ENCODE peak calls at places on chromosomes 5 and 9, in eight cellular contexts. One of them, this sample, is unnamed.

GRCh38 chr9:137666950-137667670 is 48.3 kb downstream of the EHMT1 start:
- DNase-seq in IMR-90: no peak
- DNase-seq in HT-29: no peak
- DNase-seq in KBM-7: no peak
- DNase-seq in activated gamma-delta T cell treated with anti-CD3 and anti-CD28 coated beads, Interleukin-2, amount 50 U/mL, for 16 hours: no peak
- DNase-seq in iPS DF 6.9: peak
- DNase-seq in heart right ventricle: no peak
- DNase-seq in memory B cell: no peak
- DNase-seq in this sample: peak

GRCh38 chr5:102581011-102581410 is 82.2 kb upstream of the SLCO6A1 start:
- DNase-seq in heart right ventricle: no peak
- DNase-seq in KBM-7: no peak
- DNase-seq in HT-29: no peak
- DNase-seq in IMR-90: no peak
- DNase-seq in iPS DF 6.9: no peak
- DNase-seq in activated gamma-delta T cell treated with anti-CD3 and anti-CD28 coated beads, Interleukin-2, amount 50 U/mL, for 16 hours: no peak
- DNase-seq in memory B cell: no peak
- DNase-seq in this sample: no peak

GRCh38 chr5:93583799-93584530 is 943 bp downstream of the NR2F1 start:
- DNase-seq in activated gamma-delta T cell treated with anti-CD3 and anti-CD28 coated beads, Interleukin-2, amount 50 U/mL, for 16 hours: no peak
- DNase-seq in memory B cell: no peak
- DNase-seq in heart right ventricle: peak
- DNase-seq in iPS DF 6.9: no peak
- DNase-seq in IMR-90: peak
- DNase-seq in HT-29: peak
- DNase-seq in KBM-7: peak
- DNase-seq in this sample: peak

GRCh38 chr9:16825364-16825763 is 45.1 kb downstream of the BNC2 start:
- DNase-seq in IMR-90: peak
- DNase-seq in memory B cell: no peak
- DNase-seq in iPS DF 6.9: no peak
- DNase-seq in KBM-7: no peak
- DNase-seq in heart right ventricle: no peak
- DNase-seq in activated gamma-delta T cell treated with anti-CD3 and anti-CD28 coated beads, Interleukin-2, amount 50 U/mL, for 16 hours: no peak
- DNase-seq in HT-29: no peak
- DNase-seq in this sample: no peak

GRCh38 chr5:67315082-67315801 is 118.6 kb upstream of the CD180 start:
- DNase-seq in activated gamma-delta T cell treated with anti-CD3 and anti-CD28 coated beads, Interleukin-2, amount 50 U/mL, for 16 hours: no peak
- DNase-seq in heart right ventricle: no peak
- DNase-seq in HT-29: peak
- DNase-seq in KBM-7: no peak
- DNase-seq in IMR-90: peak
- DNase-seq in memory B cell: no peak
- DNase-seq in iPS DF 6.9: no peak
- DNase-seq in this sample: no peak

GRCh38 chr5:38724301-38725030 is 121.3 kb upstream of the OSMR start:
- DNase-seq in KBM-7: no peak
- DNase-seq in HT-29: no peak
- DNase-seq in memory B cell: no peak
- DNase-seq in heart right ventricle: no peak
- DNase-seq in activated gamma-delta T cell treated with anti-CD3 and anti-CD28 coated beads, Interleukin-2, amount 50 U/mL, for 16 hours: no peak
- DNase-seq in IMR-90: peak
- DNase-seq in iPS DF 6.9: no peak
- DNase-seq in this sample: no peak

GRCh38 chr5:170353946-170354345 is 35.2 kb downstream of the KCNMB1 start:
- DNase-seq in memory B cell: no peak
- DNase-seq in heart right ventricle: peak
- DNase-seq in IMR-90: no peak
- DNase-seq in iPS DF 6.9: no peak
- DNase-seq in activated gamma-delta T cell treated with anti-CD3 and anti-CD28 coated beads, Interleukin-2, amount 50 U/mL, for 16 hours: no peak
- DNase-seq in HT-29: no peak
- DNase-seq in KBM-7: no peak
- DNase-seq in this sample: no peak

GRCh38 chr9:97985058-97985861 is 2.1 kb downstream of the ANP32B start:
- DNase-seq in IMR-90: peak
- DNase-seq in HT-29: peak
- DNase-seq in memory B cell: no peak
- DNase-seq in KBM-7: peak
- DNase-seq in heart right ventricle: peak
- DNase-seq in activated gamma-delta T cell treated with anti-CD3 and anti-CD28 coated beads, Interleukin-2, amount 50 U/mL, for 16 hours: peak
- DNase-seq in iPS DF 6.9: no peak
- DNase-seq in this sample: peak

GRCh38 chr9:109403116-109403515 is 82.3 kb upstream of the EPB41L4B start:
- DNase-seq in KBM-7: no peak
- DNase-seq in activated gamma-delta T cell treated with anti-CD3 and anti-CD28 coated beads, Interleukin-2, amount 50 U/mL, for 16 hours: no peak
- DNase-seq in HT-29: no peak
- DNase-seq in memory B cell: no peak
- DNase-seq in heart right ventricle: no peak
- DNase-seq in iPS DF 6.9: no peak
- DNase-seq in IMR-90: no peak
- DNase-seq in this sample: no peak

GRCh38 chr5:149767278-149767550 is 37.1 kb downstream of the PPARGC1B start:
- DNase-seq in KBM-7: no peak
- DNase-seq in memory B cell: no peak
- DNase-seq in heart right ventricle: no peak
- DNase-seq in HT-29: no peak
- DNase-seq in IMR-90: no peak
- DNase-seq in iPS DF 6.9: no peak
- DNase-seq in activated gamma-delta T cell treated with anti-CD3 and anti-CD28 coated beads, Interleukin-2, amount 50 U/mL, for 16 hours: no peak
- DNase-seq in this sample: no peak

GRCh38 chr5:65366655-65367054 is 115.1 kb downstream of the ADAMTS6 start:
- DNase-seq in memory B cell: no peak
- DNase-seq in HT-29: no peak
- DNase-seq in KBM-7: no peak
- DNase-seq in activated gamma-delta T cell treated with anti-CD3 and anti-CD28 coated beads, Interleukin-2, amount 50 U/mL, for 16 hours: no peak
- DNase-seq in iPS DF 6.9: no peak
- DNase-seq in heart right ventricle: no peak
- DNase-seq in IMR-90: no peak
- DNase-seq in this sample: no peak

GRCh38 chr5:53037141-53037859 is 48.1 kb downstream of the ITGA2 start:
- DNase-seq in activated gamma-delta T cell treated with anti-CD3 and anti-CD28 coated beads, Interleukin-2, amount 50 U/mL, for 16 hours: no peak
- DNase-seq in iPS DF 6.9: no peak
- DNase-seq in KBM-7: no peak
- DNase-seq in HT-29: peak
- DNase-seq in IMR-90: peak
- DNase-seq in heart right ventricle: no peak
- DNase-seq in memory B cell: no peak
- DNase-seq in this sample: no peak

GRCh38 chr5:175778951-175779475 is 92.4 kb upstream of the CPLX2 start:
- DNase-seq in iPS DF 6.9: no peak
- DNase-seq in heart right ventricle: peak
- DNase-seq in HT-29: peak
- DNase-seq in activated gamma-delta T cell treated with anti-CD3 and anti-CD28 coated beads, Interleukin-2, amount 50 U/mL, for 16 hours: no peak
- DNase-seq in KBM-7: no peak
- DNase-seq in memory B cell: no peak
- DNase-seq in IMR-90: no peak
- DNase-seq in this sample: no peak

GRCh38 chr5:38925154-38925925 is 79.5 kb downstream of the OSMR start:
- DNase-seq in KBM-7: no peak
- DNase-seq in memory B cell: no peak
- DNase-seq in HT-29: no peak
- DNase-seq in iPS DF 6.9: no peak
- DNase-seq in heart right ventricle: no peak
- DNase-seq in IMR-90: peak
- DNase-seq in activated gamma-delta T cell treated with anti-CD3 and anti-CD28 coated beads, Interleukin-2, amount 50 U/mL, for 16 hours: no peak
- DNase-seq in this sample: no peak

GRCh38 chr5:150434502-150434901 is 15.0 kb downstream of the RPS14 start:
- DNase-seq in iPS DF 6.9: no peak
- DNase-seq in IMR-90: peak
- DNase-seq in memory B cell: no peak
- DNase-seq in HT-29: no peak
- DNase-seq in KBM-7: no peak
- DNase-seq in activated gamma-delta T cell treated with anti-CD3 and anti-CD28 coated beads, Interleukin-2, amount 50 U/mL, for 16 hours: no peak
- DNase-seq in heart right ventricle: no peak
- DNase-seq in this sample: no peak

GRCh38 chr5:45113726-45114125 is 305.0 kb downstream of the MRPS30 start:
- DNase-seq in memory B cell: no peak
- DNase-seq in HT-29: no peak
- DNase-seq in IMR-90: no peak
- DNase-seq in activated gamma-delta T cell treated with anti-CD3 and anti-CD28 coated beads, Interleukin-2, amount 50 U/mL, for 16 hours: no peak
- DNase-seq in heart right ventricle: no peak
- DNase-seq in KBM-7: no peak
- DNase-seq in iPS DF 6.9: no peak
- DNase-seq in this sample: no peak

GRCh38 chr9:80797427-80797825 is 891.9 kb downstream of the TLE1 start:
- DNase-seq in activated gamma-delta T cell treated with anti-CD3 and anti-CD28 coated beads, Interleukin-2, amount 50 U/mL, for 16 hours: no peak
- DNase-seq in IMR-90: no peak
- DNase-seq in heart right ventricle: no peak
- DNase-seq in HT-29: no peak
- DNase-seq in iPS DF 6.9: no peak
- DNase-seq in memory B cell: no peak
- DNase-seq in KBM-7: no peak
- DNase-seq in this sample: no peak

GRCh38 chr5:59038169-59039002 is 455.5 kb downstream of the RAB3C start:
- DNase-seq in HT-29: no peak
- DNase-seq in KBM-7: peak
- DNase-seq in memory B cell: no peak
- DNase-seq in IMR-90: peak
- DNase-seq in activated gamma-delta T cell treated with anti-CD3 and anti-CD28 coated beads, Interleukin-2, amount 50 U/mL, for 16 hours: no peak
- DNase-seq in iPS DF 6.9: no peak
- DNase-seq in heart right ventricle: no peak
- DNase-seq in this sample: peak

GRCh38 chr9:108844391-108844790 is 11.4 kb downstream of the ACTL7B start:
- DNase-seq in HT-29: no peak
- DNase-seq in IMR-90: no peak
- DNase-seq in memory B cell: no peak
- DNase-seq in heart right ventricle: no peak
- DNase-seq in KBM-7: no peak
- DNase-seq in activated gamma-delta T cell treated with anti-CD3 and anti-CD28 coated beads, Interleukin-2, amount 50 U/mL, for 16 hours: no peak
- DNase-seq in iPS DF 6.9: no peak
- DNase-seq in this sample: no peak

GRCh38 chr5:65141487-65141886 is 340.2 kb downstream of the ADAMTS6 start:
- DNase-seq in IMR-90: no peak
- DNase-seq in activated gamma-delta T cell treated with anti-CD3 and anti-CD28 coated beads, Interleukin-2, amount 50 U/mL, for 16 hours: no peak
- DNase-seq in iPS DF 6.9: no peak
- DNase-seq in memory B cell: no peak
- DNase-seq in heart right ventricle: no peak
- DNase-seq in KBM-7: no peak
- DNase-seq in HT-29: no peak
- DNase-seq in this sample: no peak

GRCh38 chr5:1246711-1247431 is 21.7 kb downstream of the SLC6A18 start:
- DNase-seq in heart right ventricle: peak
- DNase-seq in activated gamma-delta T cell treated with anti-CD3 and anti-CD28 coated beads, Interleukin-2, amount 50 U/mL, for 16 hours: no peak
- DNase-seq in KBM-7: no peak
- DNase-seq in HT-29: peak
- DNase-seq in IMR-90: no peak
- DNase-seq in iPS DF 6.9: peak
- DNase-seq in memory B cell: no peak
- DNase-seq in this sample: peak

GRCh38 chr5:76180817-76181805 is 97.9 kb downstream of the SV2C start:
- DNase-seq in KBM-7: no peak
- DNase-seq in memory B cell: no peak
- DNase-seq in HT-29: no peak
- DNase-seq in activated gamma-delta T cell treated with anti-CD3 and anti-CD28 coated beads, Interleukin-2, amount 50 U/mL, for 16 hours: no peak
- DNase-seq in heart right ventricle: no peak
- DNase-seq in IMR-90: no peak
- DNase-seq in iPS DF 6.9: no peak
- DNase-seq in this sample: no peak

GRCh38 chr9:88396836-88397577 is 8.8 kb downstream of the SPIN1 start:
- DNase-seq in heart right ventricle: no peak
- DNase-seq in activated gamma-delta T cell treated with anti-CD3 and anti-CD28 coated beads, Interleukin-2, amount 50 U/mL, for 16 hours: no peak
- DNase-seq in HT-29: no peak
- DNase-seq in IMR-90: peak
- DNase-seq in iPS DF 6.9: no peak
- DNase-seq in KBM-7: no peak
- DNase-seq in memory B cell: no peak
- DNase-seq in this sample: no peak

GRCh38 chr5:28603869-28604268 is 1565.5 kb upstream of the CDH9 start:
- DNase-seq in iPS DF 6.9: no peak
- DNase-seq in KBM-7: no peak
- DNase-seq in HT-29: no peak
- DNase-seq in memory B cell: no peak
- DNase-seq in activated gamma-delta T cell treated with anti-CD3 and anti-CD28 coated beads, Interleukin-2, amount 50 U/mL, for 16 hours: no peak
- DNase-seq in IMR-90: no peak
- DNase-seq in heart right ventricle: no peak
- DNase-seq in this sample: no peak

GRCh38 chr5:146521403-146522106 is 5.6 kb upstream of the GPR151 start:
- DNase-seq in heart right ventricle: no peak
- DNase-seq in KBM-7: no peak
- DNase-seq in iPS DF 6.9: no peak
- DNase-seq in IMR-90: no peak
- DNase-seq in HT-29: no peak
- DNase-seq in activated gamma-delta T cell treated with anti-CD3 and anti-CD28 coated beads, Interleukin-2, amount 50 U/mL, for 16 hours: no peak
- DNase-seq in memory B cell: no peak
- DNase-seq in this sample: no peak

GRCh38 chr5:138082033-138082432 is 1.8 kb upstream of the WNT8A start:
- DNase-seq in IMR-90: no peak
- DNase-seq in heart right ventricle: no peak
- DNase-seq in KBM-7: no peak
- DNase-seq in memory B cell: no peak
- DNase-seq in activated gamma-delta T cell treated with anti-CD3 and anti-CD28 coated beads, Interleukin-2, amount 50 U/mL, for 16 hours: no peak
- DNase-seq in iPS DF 6.9: no peak
- DNase-seq in HT-29: no peak
- DNase-seq in this sample: peak

This sample was measured in RPMI8226.